ENCODE peak calls at places on chromosomes 7 and 10, in six cellular contexts. D, H, O, K, T and V are unnamed samples. For H3K36me3, the result is how much of the 10 kb centered on the place peaks cover.

GRCh38 chr7:140079121-140079536 is 16.4 kb upstream of the PARP12 start:
- DNase-seq in D (peak), H (peak), O (no peak), K (no peak), T (no peak), V (no peak)

GRCh38 chr10:131311661-131312260 is at the start of gene TCERG1L:
- DNase-seq in D (peak), H (peak), O (no peak), K (no peak), T (no peak), V (no peak)

GRCh38 chr7:151599401-151600227 is 79.9 kb upstream of the RHEB start:
- DNase-seq in D (no peak), H (no peak), O (no peak), K (no peak), T (no peak), V (no peak)

GRCh38 chr7:51046103-51046466 is 263.4 kb upstream of the GRB10 start:
- DNase-seq in D (no peak), H (no peak), O (no peak), K (no peak), T (no peak), V (no peak)

GRCh38 chr10:5958077-5958476 is 19.3 kb downstream of the IL15RA start:
- DNase-seq in D (no peak), H (no peak), O (no peak), K (no peak), T (no peak), V (no peak)

GRCh38 chr10:104297697-104298660 is 29.0 kb downstream of the GSTO2 start:
- DNase-seq in D (peak), H (no peak), O (no peak), K (no peak), T (no peak), V (no peak)

GRCh38 chr10:133012573-133013359 is 70.4 kb upstream of the CFAP46 start:
- DNase-seq in D (no peak), H (no peak), O (peak), K (no peak), T (no peak), V (peak)

GRCh38 chr7:65216469-65216868 is 157.2 kb upstream of the ZNF92 start:
- DNase-seq in D (peak), H (peak), O (no peak), K (no peak), T (peak), V (peak)

GRCh38 chr7:95434501-95435421 is at the start of gene PON2:
- DNase-seq in D (peak), H (peak), O (peak), K (peak), T (peak), V (peak)

GRCh38 chr10:71141528-71141927 is 70.8 kb upstream of the UNC5B start:
- DNase-seq in D (no peak), H (no peak), O (no peak), K (no peak), T (no peak), V (no peak)

GRCh38 chr10:35420827-35421552 is 84.7 kb downstream of the CCNY start:
- DNase-seq in D (no peak), H (no peak), O (no peak), K (no peak), T (no peak), V (no peak)

GRCh38 chr10:21750424-21750823 is 216.4 kb downstream of the MLLT10 start:
- DNase-seq in D (no peak), H (no peak), O (no peak), K (no peak), T (no peak), V (no peak)

GRCh38 chr7:151558575-151558974 is 38.9 kb upstream of the RHEB start:
- DNase-seq in D (no peak), H (no peak), O (no peak), K (no peak), T (no peak), V (no peak)

GRCh38 chr7:146366938-146367337 is 250.3 kb downstream of the CNTNAP2 start:
- DNase-seq in D (no peak), H (no peak), O (no peak), K (no peak), T (no peak), V (no peak)

DNA sequence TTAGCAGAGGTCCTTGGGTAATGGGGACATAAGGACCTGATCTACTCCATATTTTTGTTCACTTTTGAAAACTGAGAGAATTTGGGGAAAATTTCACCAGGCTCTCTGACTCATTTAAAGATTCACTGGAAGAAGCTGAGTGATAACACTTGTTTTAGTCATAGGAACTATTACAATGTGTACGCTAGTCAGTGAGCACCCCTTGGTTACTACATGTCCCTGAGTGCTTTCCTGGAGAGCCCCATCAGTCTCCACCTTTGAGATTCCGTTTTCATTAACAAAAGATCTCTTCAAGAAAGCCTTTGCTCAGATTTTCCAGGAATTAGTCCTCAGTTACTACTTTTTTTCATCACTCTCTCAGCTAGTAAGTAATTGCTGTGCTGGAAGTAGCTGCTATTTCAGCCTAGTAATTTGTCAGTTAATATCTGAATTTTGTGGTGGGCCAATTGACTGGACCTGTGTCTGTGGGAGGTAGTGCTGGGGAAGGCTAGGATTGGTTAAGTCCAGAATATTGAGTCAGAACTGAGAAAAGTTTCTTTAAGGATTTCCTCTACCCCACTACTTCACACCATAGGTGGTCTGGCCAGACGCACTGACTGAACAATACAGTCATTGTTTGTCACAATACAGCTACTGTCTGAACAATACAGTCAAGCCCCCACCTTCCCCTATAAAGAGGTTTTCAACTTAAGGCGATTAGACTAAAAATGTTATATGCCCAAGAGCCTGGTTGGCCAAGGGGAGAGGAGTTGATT is 235.0 kb downstream of the CCDC7 start:
- DNase-seq in D (no peak), H (no peak), O (no peak), K (no peak), T (no peak), V (no peak)
- H3K36me3 ChIP-seq in D (under half), H (under half), O (under half), K (under half), T (under half), V (under half)

GRCh38 chr10:43691503-43691902 is 42.8 kb upstream of the ZNF32 start:
- DNase-seq in D (no peak), H (no peak), O (no peak), K (no peak), T (no peak), V (no peak)
- H3K27ac ChIP-seq in D (no peak), H (no peak), O (no peak), K (no peak), T (no peak), V (no peak)

GRCh38 chr10:125795637-125796190 is 20.1 kb upstream of the MMP21 start:
- DNase-seq in D (no peak), H (no peak), O (no peak), K (no peak), T (no peak), V (no peak)

GRCh38 chr10:125797999-125798662 is 22.5 kb upstream of the MMP21 start:
- DNase-seq in D (no peak), H (peak), O (no peak), K (no peak), T (no peak), V (no peak)

GRCh38 chr10:125792342-125793063 is 16.9 kb upstream of the MMP21 start:
- DNase-seq in D (no peak), H (no peak), O (no peak), K (no peak), T (no peak), V (no peak)

GRCh38 chr10:125797424-125797823 is 21.8 kb upstream of the MMP21 start:
- DNase-seq in D (no peak), H (no peak), O (no peak), K (no peak), T (no peak), V (no peak)

GRCh38 chr10:125795111-125795510 is 19.5 kb upstream of the MMP21 start:
- DNase-seq in D (no peak), H (no peak), O (no peak), K (no peak), T (no peak), V (no peak)
- H3K36me3 ChIP-seq in D (under half), H (under half), O (half or more), K (under half), T (under half), V (half or more)

DNA sequence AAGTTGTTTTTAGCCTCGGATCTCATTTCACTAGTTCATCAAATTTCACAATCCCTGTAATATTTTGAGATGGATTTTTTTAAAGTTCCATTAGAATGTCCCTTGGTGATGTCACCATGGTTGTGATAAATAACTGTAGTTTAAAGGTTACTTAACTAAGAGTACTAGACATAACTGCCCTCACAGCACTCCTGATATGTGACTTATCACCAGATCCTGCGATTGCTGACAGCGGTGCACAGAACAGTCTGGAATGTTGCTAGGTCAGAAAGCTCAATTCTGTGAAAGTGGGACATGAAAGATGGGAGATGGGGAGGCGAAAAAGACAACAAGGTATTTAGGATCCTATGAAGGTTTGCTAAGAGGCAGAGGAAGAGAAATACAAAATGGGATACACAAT is 40.2 kb downstream of the FAM13C start:
- DNase-seq in D (no peak), H (no peak), O (no peak), K (no peak), T (no peak), V (no peak)
- H3K27ac ChIP-seq in D (peak), H (no peak), O (peak), K (no peak), T (peak), V (no peak)

GRCh38 chr7:99005776-99006175 is 127.4 kb downstream of the TRRAP start:
- DNase-seq in D (no peak), H (no peak), O (no peak), K (no peak), T (no peak), V (peak)
- H3K36me3 ChIP-seq in D (under half), H (under half), O (half or more), K (under half), T (under half), V (half or more)

DNA sequence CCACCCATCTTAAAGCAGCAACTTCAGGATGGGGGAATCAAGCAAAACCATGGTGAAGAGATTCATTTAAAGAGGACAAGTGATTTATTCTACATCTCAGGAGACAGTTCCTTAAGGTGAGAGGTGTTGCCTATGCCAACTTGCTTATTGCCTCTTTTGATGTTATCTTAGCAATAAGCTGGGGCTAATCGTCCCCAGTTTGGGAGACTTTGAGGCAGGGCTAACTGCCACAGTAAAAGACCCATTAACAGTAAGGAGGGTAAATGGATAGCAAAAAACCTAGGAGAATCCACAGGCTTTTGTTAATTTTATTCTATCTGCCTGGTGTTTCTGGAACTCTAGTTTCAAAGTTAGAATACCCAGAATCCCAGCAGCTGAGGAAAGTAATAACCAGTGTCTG is 22.1 kb upstream of the HERPUD2 start:
- DNase-seq in D (no peak), H (no peak), O (no peak), K (no peak), T (no peak), V (no peak)
- H3K27ac ChIP-seq in D (peak), H (no peak), O (peak), K (peak), T (peak), V (peak)

GRCh38 chr7:134949171-134949570 is 37.1 kb upstream of the AGBL3 start:
- DNase-seq in D (no peak), H (no peak), O (no peak), K (no peak), T (no peak), V (no peak)

GRCh38 chr7:134957005-134957404 is 29.3 kb upstream of the AGBL3 start:
- DNase-seq in D (no peak), H (no peak), O (no peak), K (no peak), T (no peak), V (no peak)

GRCh38 chr7:134948736-134949135 is 37.6 kb upstream of the AGBL3 start:
- DNase-seq in D (no peak), H (no peak), O (no peak), K (no peak), T (no peak), V (no peak)

GRCh38 chr7:134959810-134960209 is 26.5 kb upstream of the AGBL3 start:
- DNase-seq in D (no peak), H (no peak), O (no peak), K (no peak), T (no peak), V (no peak)

DNA sequence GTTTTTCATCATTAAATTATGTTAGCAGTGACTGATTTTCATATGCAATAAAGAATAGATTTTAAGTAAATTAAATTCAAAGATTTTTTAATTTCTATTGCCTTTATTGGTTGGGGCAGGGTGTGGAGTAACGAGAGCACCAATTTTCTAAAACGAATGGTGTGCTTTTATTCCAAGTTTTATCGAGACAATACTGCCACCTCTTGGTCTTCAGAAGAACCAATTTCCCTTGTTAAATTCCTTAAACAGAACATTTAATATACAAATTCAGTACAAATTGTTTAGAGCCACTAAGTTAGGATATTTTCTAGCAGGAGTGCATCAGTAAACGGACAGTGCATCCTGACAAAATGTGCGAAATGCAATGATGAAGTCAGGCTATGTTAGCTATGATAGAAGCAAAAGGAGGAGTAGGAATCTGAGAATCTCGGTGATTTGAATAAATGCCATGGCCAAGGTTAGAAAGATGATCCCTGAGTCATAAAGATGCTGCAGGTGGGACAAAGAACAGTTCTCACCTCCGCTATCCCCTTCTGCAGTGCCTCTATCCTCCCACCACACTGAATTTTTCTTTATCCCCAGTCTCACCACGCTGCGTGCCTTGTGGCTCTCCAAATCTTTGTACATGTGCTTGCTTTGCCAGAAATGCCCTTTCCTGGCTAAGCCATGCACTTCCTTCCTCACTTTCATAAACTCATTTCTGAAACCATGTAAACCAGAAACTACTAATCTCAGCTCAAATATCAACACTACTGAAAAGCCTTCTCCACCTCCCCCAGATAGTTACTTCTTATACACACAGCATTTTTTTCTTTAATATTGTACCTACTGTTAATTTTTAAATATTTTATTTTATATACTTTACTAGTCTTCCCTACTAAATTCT is 31.9 kb upstream of the AGBL3 start:
- DNase-seq in D (peak), H (no peak), O (no peak), K (no peak), T (no peak), V (no peak)
- H3K36me3 ChIP-seq in D (under half), H (under half), O (half or more), K (half or more), T (under half), V (half or more)

GRCh38 chr10:677038-677437 is 12.4 kb downstream of the DIP2C start:
- DNase-seq in D (no peak), H (no peak), O (no peak), K (no peak), T (no peak), V (no peak)

GRCh38 chr10:676178-676577 is 13.3 kb downstream of the DIP2C start:
- DNase-seq in D (no peak), H (no peak), O (no peak), K (no peak), T (no peak), V (no peak)

GRCh38 chr10:673492-673891 is 16.0 kb downstream of the DIP2C start:
- DNase-seq in D (no peak), H (no peak), O (no peak), K (no peak), T (no peak), V (no peak)

GRCh38 chr10:677750-678661 is 11.5 kb downstream of the DIP2C start:
- DNase-seq in D (no peak), H (no peak), O (no peak), K (no peak), T (no peak), V (peak)

DNA sequence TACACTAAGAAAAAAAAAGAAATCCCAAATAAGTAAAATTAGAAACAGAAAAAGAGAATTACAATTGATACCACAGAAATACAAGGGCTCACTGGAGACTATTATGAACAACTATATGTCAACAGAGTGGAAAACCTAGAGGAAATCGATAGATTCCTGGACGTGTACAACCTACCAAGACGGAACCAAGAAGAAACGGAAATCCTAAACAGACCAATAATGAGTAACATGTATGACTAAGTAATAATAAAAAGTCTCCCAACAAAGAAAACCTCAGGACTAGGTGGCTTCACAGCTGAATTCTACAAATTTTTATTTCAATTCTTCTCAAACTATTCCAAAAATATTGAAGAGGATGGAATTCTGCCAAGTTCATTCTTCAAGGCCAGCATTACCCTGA is 13.9 kb downstream of the DIP2C start:
- DNase-seq in D (no peak), H (no peak), O (no peak), K (no peak), T (no peak), V (no peak)
- H3K27ac ChIP-seq in D (no peak), H (no peak), O (no peak), K (no peak), T (no peak), V (no peak)

DNA sequence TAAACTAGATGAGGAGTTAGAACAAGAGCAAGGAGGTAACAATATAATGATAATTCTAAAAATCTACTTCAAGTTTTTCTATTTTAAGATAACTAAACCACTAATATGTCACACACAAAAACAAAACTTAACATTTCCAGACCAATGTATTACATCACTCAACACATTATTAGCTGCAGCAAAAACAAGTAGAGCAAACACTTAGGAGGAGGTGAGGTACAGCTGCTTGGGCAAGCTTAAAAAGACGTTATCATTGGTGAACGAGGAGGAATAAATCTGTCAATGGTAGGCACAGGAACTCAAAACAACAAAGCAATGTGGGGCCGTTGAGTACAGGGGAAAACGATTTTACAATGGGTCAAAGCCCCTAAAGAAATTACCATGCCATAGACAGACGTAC is 58.8 kb downstream of the EZH2 start:
- DNase-seq in D (no peak), H (no peak), O (no peak), K (no peak), T (no peak), V (no peak)
- H3K36me3 ChIP-seq in D (under half), H (under half), O (under half), K (under half), T (under half), V (under half)

GRCh38 chr10:86329896-86330680 is 36.5 kb downstream of the GRID1 start:
- DNase-seq in D (no peak), H (no peak), O (no peak), K (no peak), T (no peak), V (peak)

GRCh38 chr10:86333813-86334514 is 32.6 kb downstream of the GRID1 start:
- DNase-seq in D (no peak), H (no peak), O (no peak), K (no peak), T (no peak), V (no peak)

GRCh38 chr10:86329093-86329710 is 37.4 kb downstream of the GRID1 start:
- DNase-seq in D (no peak), H (no peak), O (no peak), K (no peak), T (no peak), V (peak)

GRCh38 chr10:86330778-86331763 is 35.5 kb downstream of the GRID1 start:
- DNase-seq in D (no peak), H (no peak), O (no peak), K (no peak), T (no peak), V (peak)

DNA sequence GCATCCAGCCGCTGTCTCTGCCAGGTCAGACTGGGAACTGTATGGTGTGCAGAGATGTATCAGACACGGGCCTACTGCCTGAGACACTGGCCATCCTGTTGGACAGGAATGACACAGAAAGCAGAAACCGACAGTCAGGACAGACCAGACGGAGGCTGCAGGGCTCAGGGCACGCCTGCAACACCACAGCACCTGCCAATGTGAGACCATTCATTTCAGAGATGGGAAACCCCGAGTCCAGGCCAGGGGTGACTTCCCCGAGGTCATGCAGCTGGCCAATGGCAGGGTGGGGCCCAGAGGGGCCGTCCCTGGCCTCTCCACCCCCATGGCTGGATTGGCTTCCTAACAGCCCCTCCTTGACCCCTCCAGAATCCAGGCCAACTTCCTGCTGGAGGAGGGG is 34.7 kb downstream of the GRID1 start:
- DNase-seq in D (no peak), H (no peak), O (no peak), K (no peak), T (no peak), V (peak)
- H3K27ac ChIP-seq in D (no peak), H (no peak), O (no peak), K (no peak), T (no peak), V (no peak)